ENCODE peak calls at places on chromosomes 4 and X, in seven cellular contexts. One of them, this sample, is unnamed.

GRCh38 chrX:47218920-47219815 is 687 bp downstream of the CDK16 start:
- DNase-seq in mesothelial cell of epicardium: no peak
- DNase-seq in thyroid gland: peak
- DNase-seq in OCI-LY7: peak
- DNase-seq in GM12878: no peak
- DNase-seq in A673: peak
- DNase-seq in dorsolateral prefrontal cortex: no peak
- DNase-seq in this sample: peak

GRCh38 chr4:102541708-102542107 is 40.5 kb downstream of the NFKB1 start:
- DNase-seq in thyroid gland: no peak
- DNase-seq in OCI-LY7: no peak
- DNase-seq in mesothelial cell of epicardium: no peak
- DNase-seq in A673: no peak
- DNase-seq in dorsolateral prefrontal cortex: peak
- DNase-seq in GM12878: no peak
- DNase-seq in this sample: no peak

GRCh38 chr4:1578968-1579833 is 104.9 kb downstream of the FAM53A start:
- DNase-seq in mesothelial cell of epicardium: peak
- DNase-seq in GM12878: no peak
- DNase-seq in thyroid gland: peak
- DNase-seq in dorsolateral prefrontal cortex: peak
- DNase-seq in OCI-LY7: peak
- DNase-seq in A673: peak
- DNase-seq in this sample: peak

GRCh38 chr4:43763029-43763610 is 685.5 kb downstream of the KCTD8 start:
- DNase-seq in thyroid gland: peak
- DNase-seq in mesothelial cell of epicardium: no peak
- DNase-seq in OCI-LY7: no peak
- DNase-seq in GM12878: peak
- DNase-seq in dorsolateral prefrontal cortex: peak
- DNase-seq in A673: no peak
- DNase-seq in this sample: peak

GRCh38 chr4:32775049-32775448 is 2054.9 kb downstream of the PCDH7 start:
- DNase-seq in dorsolateral prefrontal cortex: no peak
- DNase-seq in OCI-LY7: peak
- DNase-seq in GM12878: no peak
- DNase-seq in A673: peak
- DNase-seq in mesothelial cell of epicardium: no peak
- DNase-seq in thyroid gland: no peak
- DNase-seq in this sample: no peak

GRCh38 chr4:14652522-14652921 is 349.8 kb upstream of the CPEB2 start:
- DNase-seq in GM12878: no peak
- DNase-seq in mesothelial cell of epicardium: no peak
- DNase-seq in OCI-LY7: no peak
- DNase-seq in A673: no peak
- DNase-seq in thyroid gland: no peak
- DNase-seq in dorsolateral prefrontal cortex: no peak
- DNase-seq in this sample: no peak

GRCh38 chr4:185318679-185319078 is 77.0 kb downstream of the LRP2BP start:
- DNase-seq in mesothelial cell of epicardium: no peak
- DNase-seq in thyroid gland: no peak
- DNase-seq in OCI-LY7: no peak
- DNase-seq in GM12878: no peak
- DNase-seq in dorsolateral prefrontal cortex: no peak
- DNase-seq in A673: peak
- DNase-seq in this sample: no peak

GRCh38 chrX:105822138-105823091 is at the start of gene NRK:
- DNase-seq in GM12878: no peak
- DNase-seq in mesothelial cell of epicardium: no peak
- DNase-seq in thyroid gland: peak
- DNase-seq in OCI-LY7: no peak
- DNase-seq in A673: no peak
- DNase-seq in dorsolateral prefrontal cortex: no peak
- DNase-seq in this sample: no peak

GRCh38 chrX:56766554-56767412 is 37.7 kb downstream of the NBDY start:
- DNase-seq in A673: peak
- DNase-seq in OCI-LY7: no peak
- DNase-seq in mesothelial cell of epicardium: peak
- DNase-seq in thyroid gland: no peak
- DNase-seq in GM12878: no peak
- DNase-seq in dorsolateral prefrontal cortex: no peak
- DNase-seq in this sample: no peak

GRCh38 chr4:1410491-1411325 is 4.5 kb upstream of the NKX1-1 start:
- DNase-seq in GM12878: no peak
- DNase-seq in mesothelial cell of epicardium: peak
- DNase-seq in A673: peak
- DNase-seq in thyroid gland: peak
- DNase-seq in dorsolateral prefrontal cortex: no peak
- DNase-seq in OCI-LY7: peak
- DNase-seq in this sample: peak

GRCh38 chr4:118745357-118745756 is 60.2 kb downstream of the METTL14 start:
- DNase-seq in OCI-LY7: no peak
- DNase-seq in dorsolateral prefrontal cortex: no peak
- DNase-seq in A673: no peak
- DNase-seq in GM12878: no peak
- DNase-seq in mesothelial cell of epicardium: no peak
- DNase-seq in thyroid gland: no peak
- DNase-seq in this sample: no peak

GRCh38 chrX:140967036-140967435 is 35.4 kb upstream of the SPANXB1 start:
- DNase-seq in OCI-LY7: no peak
- DNase-seq in mesothelial cell of epicardium: no peak
- DNase-seq in GM12878: no peak
- DNase-seq in dorsolateral prefrontal cortex: no peak
- DNase-seq in thyroid gland: no peak
- DNase-seq in A673: no peak
- DNase-seq in this sample: no peak

GRCh38 chr4:71930459-71930858 is 101.3 kb upstream of the NPFFR2 start:
- DNase-seq in GM12878: no peak
- DNase-seq in mesothelial cell of epicardium: no peak
- DNase-seq in A673: no peak
- DNase-seq in thyroid gland: no peak
- DNase-seq in OCI-LY7: no peak
- DNase-seq in dorsolateral prefrontal cortex: no peak
- DNase-seq in this sample: no peak

GRCh38 chrX:31124536-31124935 is 52.7 kb upstream of the FTHL17 start:
- DNase-seq in A673: no peak
- DNase-seq in GM12878: no peak
- DNase-seq in dorsolateral prefrontal cortex: no peak
- DNase-seq in OCI-LY7: no peak
- DNase-seq in mesothelial cell of epicardium: no peak
- DNase-seq in thyroid gland: no peak
- DNase-seq in this sample: no peak

GRCh38 chr4:72505314-72505744 is 63.7 kb downstream of the ADAMTS3 start:
- DNase-seq in thyroid gland: peak
- DNase-seq in OCI-LY7: peak
- DNase-seq in GM12878: no peak
- DNase-seq in A673: peak
- DNase-seq in mesothelial cell of epicardium: no peak
- DNase-seq in dorsolateral prefrontal cortex: no peak
- DNase-seq in this sample: peak

GRCh38 chr4:163331629-163332360 is 601 bp downstream of the NPY1R start:
- DNase-seq in mesothelial cell of epicardium: no peak
- DNase-seq in OCI-LY7: no peak
- DNase-seq in thyroid gland: peak
- DNase-seq in GM12878: no peak
- DNase-seq in dorsolateral prefrontal cortex: peak
- DNase-seq in A673: peak
- DNase-seq in this sample: peak

GRCh38 chrX:16664059-16664458 is 14.1 kb downstream of the S100G start:
- DNase-seq in dorsolateral prefrontal cortex: no peak
- DNase-seq in thyroid gland: no peak
- DNase-seq in A673: peak
- DNase-seq in mesothelial cell of epicardium: no peak
- DNase-seq in GM12878: no peak
- DNase-seq in OCI-LY7: no peak
- DNase-seq in this sample: no peak

GRCh38 chr4:125750827-125751466 is 436.2 kb downstream of the FAT4 start:
- DNase-seq in mesothelial cell of epicardium: no peak
- DNase-seq in GM12878: no peak
- DNase-seq in OCI-LY7: no peak
- DNase-seq in A673: peak
- DNase-seq in dorsolateral prefrontal cortex: no peak
- DNase-seq in thyroid gland: no peak
- DNase-seq in this sample: no peak
- TF ChIP-seq CTCF in mesothelial cell of epicardium: no peak
- TF ChIP-seq CTCF in GM12878: no peak
- TF ChIP-seq CTCF in OCI-LY7: no peak
- TF ChIP-seq CTCF in A673: peak
- TF ChIP-seq CTCF in dorsolateral prefrontal cortex: peak
- TF ChIP-seq CTCF in thyroid gland: peak
- TF ChIP-seq CTCF in this sample: no peak

DNA sequence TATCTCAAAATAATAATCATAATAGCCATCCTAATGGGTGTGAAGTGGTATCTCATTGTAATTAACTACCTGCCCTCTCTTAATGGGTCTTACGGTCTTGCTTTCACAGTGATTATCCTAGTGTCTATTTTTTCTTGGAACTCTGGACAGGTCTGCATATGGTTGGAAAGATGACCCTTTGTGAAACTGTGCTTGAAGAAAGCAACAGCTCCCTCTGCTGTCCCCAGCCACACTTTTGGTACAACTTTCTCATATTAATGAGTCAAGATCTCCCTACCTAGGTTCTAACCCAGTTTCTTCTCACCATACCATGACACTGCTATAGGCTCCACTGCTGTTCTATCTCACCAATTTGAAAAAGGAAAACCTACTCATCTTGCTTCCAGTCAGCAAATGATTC is 2.4 kb downstream of the TFDP3 start:
- DNase-seq in A673: peak
- DNase-seq in mesothelial cell of epicardium: no peak
- DNase-seq in GM12878: no peak
- DNase-seq in OCI-LY7: peak
- DNase-seq in thyroid gland: peak
- DNase-seq in dorsolateral prefrontal cortex: no peak
- DNase-seq in this sample: peak
- TF ChIP-seq CTCF in A673: peak
- TF ChIP-seq CTCF in mesothelial cell of epicardium: no peak
- TF ChIP-seq CTCF in GM12878: no peak
- TF ChIP-seq CTCF in OCI-LY7: peak
- TF ChIP-seq CTCF in thyroid gland: no peak
- TF ChIP-seq CTCF in dorsolateral prefrontal cortex: peak
- TF ChIP-seq CTCF in this sample: no peak

GRCh38 chrX:122220644-122221373 is 963.3 kb upstream of the GRIA3 start:
- DNase-seq in dorsolateral prefrontal cortex: no peak
- DNase-seq in OCI-LY7: no peak
- DNase-seq in GM12878: no peak
- DNase-seq in thyroid gland: no peak
- DNase-seq in A673: no peak
- DNase-seq in mesothelial cell of epicardium: no peak
- DNase-seq in this sample: no peak

GRCh38 chrX:122219735-122220134 is 964.3 kb upstream of the GRIA3 start:
- DNase-seq in A673: no peak
- DNase-seq in thyroid gland: no peak
- DNase-seq in OCI-LY7: no peak
- DNase-seq in GM12878: no peak
- DNase-seq in mesothelial cell of epicardium: no peak
- DNase-seq in dorsolateral prefrontal cortex: no peak
- DNase-seq in this sample: no peak

GRCh38 chrX:122218666-122219065 is 965.4 kb upstream of the GRIA3 start:
- DNase-seq in OCI-LY7: no peak
- DNase-seq in mesothelial cell of epicardium: no peak
- DNase-seq in thyroid gland: no peak
- DNase-seq in dorsolateral prefrontal cortex: no peak
- DNase-seq in A673: no peak
- DNase-seq in GM12878: no peak
- DNase-seq in this sample: no peak

DNA sequence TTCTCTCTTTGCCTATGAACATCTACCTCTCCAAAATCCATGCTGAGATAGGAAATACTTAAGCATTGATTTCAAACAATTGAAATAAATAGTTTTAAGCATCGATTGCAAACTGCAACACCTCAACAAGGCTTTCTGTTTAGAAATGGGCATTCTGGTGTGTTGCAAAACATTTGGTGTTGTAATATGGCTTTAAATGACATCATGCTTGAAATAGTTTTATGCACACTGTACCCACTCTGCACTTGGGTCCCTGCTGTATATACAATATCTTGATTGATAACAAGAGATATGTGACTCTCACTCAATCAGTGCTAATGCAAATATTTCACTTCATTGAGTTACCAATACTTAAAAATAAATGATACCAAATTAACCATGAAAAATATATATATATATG is 964.9 kb upstream of the GRIA3 start:
- DNase-seq in OCI-LY7: no peak
- DNase-seq in mesothelial cell of epicardium: no peak
- DNase-seq in thyroid gland: no peak
- DNase-seq in GM12878: no peak
- DNase-seq in A673: no peak
- DNase-seq in dorsolateral prefrontal cortex: no peak
- DNase-seq in this sample: no peak
- TF ChIP-seq CTCF in OCI-LY7: no peak
- TF ChIP-seq CTCF in mesothelial cell of epicardium: no peak
- TF ChIP-seq CTCF in thyroid gland: no peak
- TF ChIP-seq CTCF in GM12878: no peak
- TF ChIP-seq CTCF in A673: no peak
- TF ChIP-seq CTCF in dorsolateral prefrontal cortex: no peak
- TF ChIP-seq CTCF in this sample: no peak

GRCh38 chr4:11368701-11369115 is 60.0 kb downstream of the HS3ST1 start:
- DNase-seq in GM12878: no peak
- DNase-seq in dorsolateral prefrontal cortex: no peak
- DNase-seq in thyroid gland: no peak
- DNase-seq in mesothelial cell of epicardium: no peak
- DNase-seq in OCI-LY7: no peak
- DNase-seq in A673: no peak
- DNase-seq in this sample: no peak

GRCh38 chr4:11367371-11367770 is 61.3 kb downstream of the HS3ST1 start:
- DNase-seq in mesothelial cell of epicardium: peak
- DNase-seq in OCI-LY7: no peak
- DNase-seq in thyroid gland: peak
- DNase-seq in A673: no peak
- DNase-seq in dorsolateral prefrontal cortex: peak
- DNase-seq in GM12878: no peak
- DNase-seq in this sample: no peak

GRCh38 chr4:11366859-11367258 is 61.8 kb downstream of the HS3ST1 start:
- DNase-seq in OCI-LY7: no peak
- DNase-seq in A673: no peak
- DNase-seq in dorsolateral prefrontal cortex: no peak
- DNase-seq in thyroid gland: no peak
- DNase-seq in mesothelial cell of epicardium: no peak
- DNase-seq in GM12878: no peak
- DNase-seq in this sample: no peak

GRCh38 chr4:11365039-11365438 is 63.7 kb downstream of the HS3ST1 start:
- DNase-seq in thyroid gland: no peak
- DNase-seq in OCI-LY7: no peak
- DNase-seq in dorsolateral prefrontal cortex: no peak
- DNase-seq in A673: no peak
- DNase-seq in mesothelial cell of epicardium: no peak
- DNase-seq in GM12878: no peak
- DNase-seq in this sample: no peak
- TF ChIP-seq CTCF in thyroid gland: no peak
- TF ChIP-seq CTCF in OCI-LY7: no peak
- TF ChIP-seq CTCF in dorsolateral prefrontal cortex: no peak
- TF ChIP-seq CTCF in A673: no peak
- TF ChIP-seq CTCF in mesothelial cell of epicardium: no peak
- TF ChIP-seq CTCF in GM12878: no peak
- TF ChIP-seq CTCF in this sample: no peak

GRCh38 chr4:183029365-183029764 is 69.7 kb upstream of the WWC2 start:
- DNase-seq in OCI-LY7: no peak
- DNase-seq in GM12878: no peak
- DNase-seq in mesothelial cell of epicardium: no peak
- DNase-seq in thyroid gland: no peak
- DNase-seq in dorsolateral prefrontal cortex: no peak
- DNase-seq in A673: no peak
- DNase-seq in this sample: no peak
- TF ChIP-seq CTCF in OCI-LY7: no peak
- TF ChIP-seq CTCF in GM12878: no peak
- TF ChIP-seq CTCF in mesothelial cell of epicardium: no peak
- TF ChIP-seq CTCF in thyroid gland: no peak
- TF ChIP-seq CTCF in dorsolateral prefrontal cortex: no peak
- TF ChIP-seq CTCF in A673: no peak
- TF ChIP-seq CTCF in this sample: no peak

GRCh38 chr4:28686618-28687017 is 1826.0 kb downstream of the STIM2 start:
- DNase-seq in thyroid gland: no peak
- DNase-seq in GM12878: no peak
- DNase-seq in dorsolateral prefrontal cortex: peak
- DNase-seq in mesothelial cell of epicardium: no peak
- DNase-seq in A673: peak
- DNase-seq in OCI-LY7: peak
- DNase-seq in this sample: peak
- TF ChIP-seq CTCF in thyroid gland: no peak
- TF ChIP-seq CTCF in GM12878: peak
- TF ChIP-seq CTCF in dorsolateral prefrontal cortex: peak
- TF ChIP-seq CTCF in mesothelial cell of epicardium: no peak
- TF ChIP-seq CTCF in A673: peak
- TF ChIP-seq CTCF in OCI-LY7: peak
- TF ChIP-seq CTCF in this sample: no peak